ENCODE peak calls at places on chromosomes 12 and 14, in five cellular contexts. D, A, U, P and I are unnamed samples.

GRCh38 chr12:31008961-31009840 is 64.5 kb upstream of the DDX11 start:
- DNase-seq in D (no peak), A (no peak), U (no peak), P (no peak), I (no peak)

GRCh38 chr12:65756956-65757511 is 67.2 kb upstream of the HMGA2 start:
- DNase-seq in D (no peak), A (no peak), U (no peak), P (peak), I (no peak)

GRCh38 chr14:69246331-69246730 is 13.6 kb upstream of the GALNT16 start:
- DNase-seq in D (no peak), A (no peak), U (peak), P (no peak), I (no peak)

GRCh38 chr12:68507657-68508056 is 103.0 kb upstream of the RAP1B start:
- DNase-seq in D (no peak), A (no peak), U (no peak), P (no peak), I (no peak)

GRCh38 chr12:14505626-14506596 is 61.8 kb downstream of the PLBD1 start:
- DNase-seq in D (peak), A (no peak), U (no peak), P (no peak), I (no peak)

GRCh38 chr12:117453961-117454360 is 92.5 kb upstream of the NOS1 start:
- DNase-seq in D (no peak), A (no peak), U (no peak), P (no peak), I (no peak)

GRCh38 chr12:29316772-29317171 is 64.2 kb downstream of the ERGIC2 start:
- DNase-seq in D (peak), A (peak), U (no peak), P (no peak), I (no peak)

GRCh38 chr12:11794311-11794710 is 144.8 kb downstream of the ETV6 start:
- DNase-seq in D (no peak), A (no peak), U (no peak), P (no peak), I (no peak)

GRCh38 chr14:64958201-64958600 is 13.9 kb downstream of the RAB15 start:
- DNase-seq in D (no peak), A (no peak), U (no peak), P (no peak), I (no peak)

GRCh38 chr12:52892193-52892852 is 12.6 kb downstream of the KRT8 start:
- DNase-seq in D (no peak), A (no peak), U (no peak), P (no peak), I (no peak)

GRCh38 chr12:104458645-104459555 is 2.2 kb downstream of the CHST11 start:
- DNase-seq in D (peak), A (no peak), U (no peak), P (no peak), I (no peak)

GRCh38 chr14:35985504-35986218 is 159.5 kb downstream of the BRMS1L start:
- DNase-seq in D (no peak), A (peak), U (no peak), P (no peak), I (peak)